ENCODE peak calls at places on chromosomes 13 and 19, in five cellular contexts. One of them, this sample, is unnamed.
A peak's percentile ranks its signal among the peaks of the same experiment; 100 is the strongest.

GRCh38 chr19:58033741-58034475 is at the start of gene ZSCAN1:
- DNase-seq in pons: peak; percentile 85
- DNase-seq in stimulated activated CD8-positive, alpha-beta memory T cell treated with anti-CD3 and anti-CD28 coated beads, Interleukin-7, amount 100 ng/mL, for 48 hours: peak; percentile 24
- DNase-seq in NCI-H460: no peak
- DNase-seq in GM03348: peak; percentile 52
- DNase-seq in this sample: peak; percentile 98

GRCh38 chr19:42655748-42656147 is 61.0 kb upstream of the CEACAM8 start:
- DNase-seq in pons: peak; percentile 3
- DNase-seq in stimulated activated CD8-positive, alpha-beta memory T cell treated with anti-CD3 and anti-CD28 coated beads, Interleukin-7, amount 100 ng/mL, for 48 hours: no peak
- DNase-seq in NCI-H460: no peak
- DNase-seq in GM03348: no peak
- DNase-seq in this sample: no peak

GRCh38 chr13:106112191-106112590 is 423.3 kb downstream of the EFNB2 start:
- DNase-seq in pons: no peak
- DNase-seq in stimulated activated CD8-positive, alpha-beta memory T cell treated with anti-CD3 and anti-CD28 coated beads, Interleukin-7, amount 100 ng/mL, for 48 hours: no peak
- DNase-seq in NCI-H460: no peak
- DNase-seq in GM03348: no peak
- DNase-seq in this sample: no peak

GRCh38 chr13:92197669-92198068 is 799.2 kb downstream of the GPC5 start:
- DNase-seq in pons: no peak
- DNase-seq in stimulated activated CD8-positive, alpha-beta memory T cell treated with anti-CD3 and anti-CD28 coated beads, Interleukin-7, amount 100 ng/mL, for 48 hours: no peak
- DNase-seq in NCI-H460: no peak
- DNase-seq in GM03348: no peak
- DNase-seq in this sample: no peak

GRCh38 chr19:18287836-18288772 is 6.7 kb upstream of the JUND start:
- DNase-seq in pons: no peak
- DNase-seq in stimulated activated CD8-positive, alpha-beta memory T cell treated with anti-CD3 and anti-CD28 coated beads, Interleukin-7, amount 100 ng/mL, for 48 hours: no peak
- DNase-seq in NCI-H460: no peak
- DNase-seq in GM03348: no peak
- DNase-seq in this sample: peak; percentile 50

GRCh38 chr13:76769238-76769859 is 116.9 kb downstream of the KCTD12 start:
- DNase-seq in pons: no peak
- DNase-seq in stimulated activated CD8-positive, alpha-beta memory T cell treated with anti-CD3 and anti-CD28 coated beads, Interleukin-7, amount 100 ng/mL, for 48 hours: no peak
- DNase-seq in NCI-H460: no peak
- DNase-seq in GM03348: no peak
- DNase-seq in this sample: no peak

GRCh38 chr19:45168767-45169351 is 8.1 kb upstream of the NKPD1 start:
- DNase-seq in pons: no peak
- DNase-seq in stimulated activated CD8-positive, alpha-beta memory T cell treated with anti-CD3 and anti-CD28 coated beads, Interleukin-7, amount 100 ng/mL, for 48 hours: no peak
- DNase-seq in NCI-H460: no peak
- DNase-seq in GM03348: no peak
- DNase-seq in this sample: no peak

GRCh38 chr19:52138614-52139290 is 986 bp downstream of the ZNF616 start:
- DNase-seq in pons: peak; percentile 11
- DNase-seq in stimulated activated CD8-positive, alpha-beta memory T cell treated with anti-CD3 and anti-CD28 coated beads, Interleukin-7, amount 100 ng/mL, for 48 hours: peak; percentile 15
- DNase-seq in NCI-H460: peak; percentile 1
- DNase-seq in GM03348: peak; percentile 21
- DNase-seq in this sample: peak; percentile 81

GRCh38 chr13:73704587-73704986 is 429.6 kb downstream of the KLF12 start:
- DNase-seq in pons: no peak
- DNase-seq in stimulated activated CD8-positive, alpha-beta memory T cell treated with anti-CD3 and anti-CD28 coated beads, Interleukin-7, amount 100 ng/mL, for 48 hours: no peak
- DNase-seq in NCI-H460: no peak
- DNase-seq in GM03348: no peak
- DNase-seq in this sample: no peak

GRCh38 chr19:54141356-54141755 is 3.8 kb downstream of the CNOT3 start:
- DNase-seq in pons: no peak
- DNase-seq in stimulated activated CD8-positive, alpha-beta memory T cell treated with anti-CD3 and anti-CD28 coated beads, Interleukin-7, amount 100 ng/mL, for 48 hours: no peak
- DNase-seq in NCI-H460: no peak
- DNase-seq in GM03348: peak; percentile 50
- DNase-seq in this sample: no peak

GRCh38 chr13:87754097-87754496 is 82.9 kb downstream of the SLITRK5 start:
- DNase-seq in pons: no peak
- DNase-seq in stimulated activated CD8-positive, alpha-beta memory T cell treated with anti-CD3 and anti-CD28 coated beads, Interleukin-7, amount 100 ng/mL, for 48 hours: no peak
- DNase-seq in NCI-H460: no peak
- DNase-seq in GM03348: no peak
- DNase-seq in this sample: no peak

GRCh38 chr19:1768248-1768647 is 14.9 kb downstream of the ONECUT3 start:
- DNase-seq in pons: no peak
- DNase-seq in stimulated activated CD8-positive, alpha-beta memory T cell treated with anti-CD3 and anti-CD28 coated beads, Interleukin-7, amount 100 ng/mL, for 48 hours: no peak
- DNase-seq in NCI-H460: no peak
- DNase-seq in GM03348: peak; percentile 53
- DNase-seq in this sample: no peak

GRCh38 chr19:15432018-15432494 is 13.3 kb upstream of the AKAP8L start:
- DNase-seq in pons: no peak
- DNase-seq in stimulated activated CD8-positive, alpha-beta memory T cell treated with anti-CD3 and anti-CD28 coated beads, Interleukin-7, amount 100 ng/mL, for 48 hours: peak; percentile 15
- DNase-seq in NCI-H460: no peak
- DNase-seq in GM03348: peak; percentile 46
- DNase-seq in this sample: peak; percentile 28

GRCh38 chr19:18507727-18508440 is 14.0 kb downstream of the ELL start:
- DNase-seq in pons: no peak
- DNase-seq in stimulated activated CD8-positive, alpha-beta memory T cell treated with anti-CD3 and anti-CD28 coated beads, Interleukin-7, amount 100 ng/mL, for 48 hours: no peak
- DNase-seq in NCI-H460: no peak
- DNase-seq in GM03348: no peak
- DNase-seq in this sample: peak; percentile 68

GRCh38 chr13:79547211-79547610 is 66.3 kb downstream of the NDFIP2 start:
- DNase-seq in pons: no peak
- DNase-seq in stimulated activated CD8-positive, alpha-beta memory T cell treated with anti-CD3 and anti-CD28 coated beads, Interleukin-7, amount 100 ng/mL, for 48 hours: no peak
- DNase-seq in NCI-H460: no peak
- DNase-seq in GM03348: no peak
- DNase-seq in this sample: no peak

GRCh38 chr13:87884874-87885273 is 213.7 kb downstream of the SLITRK5 start:
- DNase-seq in pons: peak; percentile 53
- DNase-seq in stimulated activated CD8-positive, alpha-beta memory T cell treated with anti-CD3 and anti-CD28 coated beads, Interleukin-7, amount 100 ng/mL, for 48 hours: no peak
- DNase-seq in NCI-H460: peak; percentile 1
- DNase-seq in GM03348: no peak
- DNase-seq in this sample: peak; percentile 7

This sample was measured in retina.